ENCODE peak calls at places on chromosomes 6 and 20, in six cellular contexts. One of them, this sample, is unnamed.

GRCh38 chr6:156280131-156280530 is 497.0 kb upstream of the ARID1B start:
- DNase-seq in psoas muscle: no peak
- DNase-seq in HCT116: no peak
- DNase-seq in foreskin fibroblast: no peak
- DNase-seq in endodermal cell: no peak
- DNase-seq in fibroblast of lung: no peak
- DNase-seq in this sample: no peak

GRCh38 chr6:103273048-103273447 is 1586.7 kb downstream of the HACE1 start:
- DNase-seq in psoas muscle: no peak
- DNase-seq in endodermal cell: no peak
- DNase-seq in fibroblast of lung: no peak
- DNase-seq in foreskin fibroblast: no peak
- DNase-seq in HCT116: peak; percentile 56
- DNase-seq in this sample: peak; percentile 0

GRCh38 chr6:63527658-63528514 is 44.4 kb upstream of the LOC128125822 start:
- DNase-seq in endodermal cell: no peak
- DNase-seq in foreskin fibroblast: peak; percentile 56
- DNase-seq in psoas muscle: peak; percentile 25
- DNase-seq in fibroblast of lung: peak; percentile 98
- DNase-seq in HCT116: peak; percentile 94
- DNase-seq in this sample: peak; percentile 98

GRCh38 chr20:41480054-41480770 is 113.6 kb upstream of the EMILIN3 start:
- DNase-seq in psoas muscle: no peak
- DNase-seq in foreskin fibroblast: no peak
- DNase-seq in fibroblast of lung: no peak
- DNase-seq in endodermal cell: no peak
- DNase-seq in HCT116: no peak
- DNase-seq in this sample: peak; percentile 27

GRCh38 chr6:135185483-135185882 is 4.4 kb downstream of the MYB start:
- DNase-seq in fibroblast of lung: no peak
- DNase-seq in psoas muscle: no peak
- DNase-seq in endodermal cell: no peak
- DNase-seq in foreskin fibroblast: no peak
- DNase-seq in HCT116: no peak
- DNase-seq in this sample: no peak

GRCh38 chr6:50707652-50708325 is 5.5 kb upstream of the TFAP2D start:
- DNase-seq in foreskin fibroblast: no peak
- DNase-seq in HCT116: no peak
- DNase-seq in endodermal cell: peak; percentile 81
- DNase-seq in fibroblast of lung: no peak
- DNase-seq in psoas muscle: no peak
- DNase-seq in this sample: peak; percentile 5

GRCh38 chr6:25898289-25898977 is 24.4 kb upstream of the SLC17A3 start:
- DNase-seq in foreskin fibroblast: no peak
- DNase-seq in HCT116: no peak
- DNase-seq in fibroblast of lung: no peak
- DNase-seq in psoas muscle: no peak
- DNase-seq in endodermal cell: peak; percentile 71
- DNase-seq in this sample: no peak

GRCh38 chr6:30481213-30481964 is 7.9 kb upstream of the HLA-E start:
- DNase-seq in HCT116: no peak
- DNase-seq in fibroblast of lung: no peak
- DNase-seq in foreskin fibroblast: no peak
- DNase-seq in psoas muscle: no peak
- DNase-seq in endodermal cell: peak; percentile 72
- DNase-seq in this sample: no peak

GRCh38 chr20:5821627-5822215 is 71.5 kb downstream of the SHLD1 start:
- DNase-seq in HCT116: no peak
- DNase-seq in foreskin fibroblast: peak; percentile 5
- DNase-seq in endodermal cell: no peak
- DNase-seq in fibroblast of lung: no peak
- DNase-seq in psoas muscle: no peak
- DNase-seq in this sample: no peak

GRCh38 chr6:21856096-21856825 is 262.7 kb downstream of the SOX4 start:
- DNase-seq in psoas muscle: no peak
- DNase-seq in endodermal cell: no peak
- DNase-seq in fibroblast of lung: peak; percentile 96
- DNase-seq in foreskin fibroblast: peak; percentile 73
- DNase-seq in HCT116: no peak
- DNase-seq in this sample: peak; percentile 94

GRCh38 chr20:33915726-33916331 is 77.9 kb upstream of the RALY start:
- DNase-seq in foreskin fibroblast: peak; percentile 18
- DNase-seq in endodermal cell: peak; percentile 77
- DNase-seq in psoas muscle: peak; percentile 50
- DNase-seq in HCT116: peak; percentile 15
- DNase-seq in fibroblast of lung: no peak
- DNase-seq in this sample: peak; percentile 27

GRCh38 chr20:17928211-17928611 is 40.4 kb downstream of the SNX5 start:
- DNase-seq in endodermal cell: no peak
- DNase-seq in HCT116: no peak
- DNase-seq in fibroblast of lung: no peak
- DNase-seq in foreskin fibroblast: no peak
- DNase-seq in psoas muscle: peak; percentile 73
- DNase-seq in this sample: no peak

GRCh38 chr6:168884050-168884645 is 369.5 kb downstream of the THBS2 start:
- DNase-seq in foreskin fibroblast: no peak
- DNase-seq in HCT116: no peak
- DNase-seq in fibroblast of lung: no peak
- DNase-seq in endodermal cell: no peak
- DNase-seq in psoas muscle: no peak
- DNase-seq in this sample: no peak

GRCh38 chr6:15557174-15557573 is 105.7 kb downstream of the DTNBP1 start:
- DNase-seq in HCT116: no peak
- DNase-seq in psoas muscle: no peak
- DNase-seq in endodermal cell: no peak
- DNase-seq in foreskin fibroblast: no peak
- DNase-seq in fibroblast of lung: no peak
- DNase-seq in this sample: no peak

DNA sequence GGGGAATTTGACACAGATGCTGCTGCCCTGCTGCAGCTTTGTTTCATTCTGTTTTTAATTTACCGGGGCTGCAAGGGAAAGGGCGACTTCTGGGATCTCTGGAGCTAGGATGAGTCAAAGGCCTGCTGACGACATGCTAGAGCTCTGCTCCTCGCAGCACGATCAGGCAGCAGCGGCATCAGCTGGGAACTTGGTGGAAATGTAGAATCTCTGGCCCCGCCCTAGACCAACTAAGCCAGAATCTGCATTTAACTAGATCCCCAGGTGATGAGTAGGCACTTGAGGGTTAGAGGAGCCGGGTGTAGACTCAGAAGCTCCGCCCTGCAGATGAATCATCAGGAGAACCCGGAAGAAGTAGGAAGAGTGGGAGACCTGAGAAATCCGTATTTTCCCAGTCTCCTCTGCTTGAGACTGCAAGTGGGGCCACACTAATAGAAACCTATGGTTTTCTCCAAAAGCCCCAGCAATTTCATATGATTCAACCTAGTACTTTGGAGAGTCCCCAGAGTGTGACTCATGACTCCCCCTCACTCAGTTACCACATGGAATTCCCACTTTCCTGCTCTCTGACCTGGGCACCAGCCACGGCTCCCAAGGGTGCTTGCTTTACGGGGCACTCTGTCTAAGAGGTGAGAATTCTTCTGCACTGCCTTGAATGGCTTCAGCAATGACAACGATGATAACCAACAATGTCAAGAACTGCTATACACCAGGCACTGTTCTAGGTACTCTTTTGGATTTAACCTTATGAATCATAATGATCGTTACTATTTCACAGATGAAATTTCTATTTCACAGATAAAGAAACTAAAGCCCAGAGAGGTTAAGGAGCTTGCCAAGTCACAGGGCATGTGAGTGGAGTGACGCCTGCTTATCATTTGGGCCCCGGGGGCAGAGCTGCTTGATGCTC is 18.1 kb downstream of the TUBB2B start:
- DNase-seq in endodermal cell: peak; percentile 95
- DNase-seq in foreskin fibroblast: peak; percentile 99
- DNase-seq in psoas muscle: peak; percentile 65
- DNase-seq in HCT116: peak; percentile 96
- DNase-seq in fibroblast of lung: peak; percentile 99
- DNase-seq in this sample: peak; percentile 93
- TF ChIP-seq CTCF in endodermal cell: no peak
- TF ChIP-seq CTCF in foreskin fibroblast: peak; percentile 27
- TF ChIP-seq CTCF in psoas muscle: no peak
- TF ChIP-seq CTCF in HCT116: peak; percentile 20
- TF ChIP-seq CTCF in fibroblast of lung: peak; percentile 18
- TF ChIP-seq CTCF in this sample: peak; percentile 22

DNA sequence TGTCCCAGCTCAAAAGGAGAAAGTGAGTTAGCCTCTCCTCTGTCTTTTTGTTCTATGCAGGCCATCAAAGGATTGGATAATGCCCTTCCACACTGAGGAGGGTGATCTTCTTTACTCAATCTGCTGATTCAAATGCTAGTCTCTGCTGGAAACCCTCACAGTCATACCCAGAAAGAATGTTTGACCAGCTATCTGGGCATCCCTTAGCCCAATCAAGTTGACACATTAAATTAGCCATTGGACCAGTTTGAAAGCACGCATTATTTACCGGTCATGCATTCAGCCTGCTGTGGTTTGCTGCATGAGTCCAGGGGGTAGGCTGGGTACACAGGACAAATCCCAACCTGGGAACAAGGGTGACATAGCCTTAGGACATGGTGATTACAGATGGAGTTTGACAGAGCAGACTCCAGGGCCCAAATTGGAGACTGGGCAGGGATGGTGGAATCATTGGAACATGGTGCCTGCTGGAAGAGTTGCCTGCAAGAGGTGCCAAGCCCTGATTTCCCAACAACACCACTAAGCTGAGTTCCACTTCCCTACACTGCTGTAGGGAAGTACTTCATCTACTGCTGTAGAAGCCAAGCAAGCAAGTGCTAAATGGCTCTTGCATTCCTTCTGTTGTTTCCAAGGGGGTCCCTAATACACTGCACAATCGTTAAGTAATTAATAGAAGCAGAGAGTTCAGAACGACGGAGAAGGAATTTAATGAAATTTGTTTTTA is 87.7 kb downstream of the RNF182 start:
- DNase-seq in endodermal cell: peak; percentile 5
- DNase-seq in fibroblast of lung: no peak
- DNase-seq in HCT116: no peak
- DNase-seq in foreskin fibroblast: no peak
- DNase-seq in psoas muscle: no peak
- DNase-seq in this sample: no peak
- H3K4me3 ChIP-seq in endodermal cell: no peak overlapping the region
- H3K4me3 ChIP-seq in fibroblast of lung: no peak overlapping the region
- H3K4me3 ChIP-seq in HCT116: no peak overlapping the region
- H3K4me3 ChIP-seq in foreskin fibroblast: no peak overlapping the region
- H3K4me3 ChIP-seq in psoas muscle: no peak overlapping the region
- H3K4me3 ChIP-seq in this sample: no peak overlapping the region

GRCh38 chr6:56370127-56370540 is 122.8 kb upstream of the COL21A1 start:
- DNase-seq in foreskin fibroblast: peak; percentile 88
- DNase-seq in HCT116: peak; percentile 76
- DNase-seq in fibroblast of lung: peak; percentile 62
- DNase-seq in psoas muscle: peak; percentile 39
- DNase-seq in endodermal cell: peak; percentile 86
- DNase-seq in this sample: peak; percentile 62
- TF ChIP-seq CTCF in foreskin fibroblast: peak; percentile 74
- TF ChIP-seq CTCF in HCT116: peak; percentile 70
- TF ChIP-seq CTCF in fibroblast of lung: no peak
- TF ChIP-seq CTCF in psoas muscle: peak; percentile 59
- TF ChIP-seq CTCF in endodermal cell: peak; percentile 75
- TF ChIP-seq CTCF in this sample: peak; percentile 54

GRCh38 chr6:100999034-100999597 is 118.0 kb upstream of the ASCC3 start:
- DNase-seq in fibroblast of lung: no peak
- DNase-seq in endodermal cell: no peak
- DNase-seq in psoas muscle: no peak
- DNase-seq in HCT116: no peak
- DNase-seq in foreskin fibroblast: no peak
- DNase-seq in this sample: no peak
- H3K4me3 ChIP-seq in fibroblast of lung: no peak overlapping the region
- H3K4me3 ChIP-seq in endodermal cell: no peak overlapping the region
- H3K4me3 ChIP-seq in psoas muscle: no peak overlapping the region
- H3K4me3 ChIP-seq in HCT116: no peak overlapping the region
- H3K4me3 ChIP-seq in foreskin fibroblast: no peak overlapping the region
- H3K4me3 ChIP-seq in this sample: no peak overlapping the region

DNA sequence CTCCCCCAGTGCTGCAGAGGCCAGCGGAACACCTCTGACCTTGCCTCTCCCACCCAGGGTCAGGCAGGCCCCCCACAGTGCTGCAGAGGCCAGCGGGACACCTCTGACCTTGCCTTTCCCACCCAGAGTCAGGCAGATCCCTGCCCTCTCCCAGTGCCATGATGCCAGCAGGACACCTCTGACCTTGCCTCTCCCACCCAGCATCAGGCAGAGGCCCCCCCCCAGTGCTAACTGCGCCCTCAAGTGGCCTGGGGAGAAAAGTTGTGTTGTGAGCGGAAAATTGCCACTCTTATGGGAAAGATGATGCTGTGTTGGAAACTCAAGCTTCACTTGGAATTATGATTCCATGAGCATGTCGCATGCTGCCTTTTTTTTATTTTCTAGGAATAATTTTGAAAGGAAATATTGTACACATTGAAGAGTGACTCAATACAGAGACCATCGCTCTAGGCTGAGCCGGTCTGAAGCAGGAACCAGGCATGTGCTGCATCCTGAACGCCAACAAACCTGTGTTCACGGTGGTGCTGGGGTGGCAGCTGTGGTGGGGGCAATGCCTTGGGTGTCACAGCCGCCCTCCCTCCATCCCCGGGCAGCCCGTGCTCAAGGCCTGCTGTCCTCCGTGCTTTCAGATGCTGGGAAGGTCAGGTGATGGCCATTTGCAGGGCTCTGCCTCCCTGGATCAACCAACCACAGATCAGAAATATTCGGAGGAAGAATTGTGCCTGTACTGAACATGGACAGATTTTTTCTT is 98.6 kb downstream of the CDH4 start:
- DNase-seq in fibroblast of lung: no peak
- DNase-seq in endodermal cell: peak; percentile 64
- DNase-seq in HCT116: no peak
- DNase-seq in foreskin fibroblast: no peak
- DNase-seq in psoas muscle: no peak
- DNase-seq in this sample: no peak
- TF ChIP-seq CTCF in fibroblast of lung: no peak
- TF ChIP-seq CTCF in endodermal cell: peak; percentile 58
- TF ChIP-seq CTCF in HCT116: no peak
- TF ChIP-seq CTCF in foreskin fibroblast: no peak
- TF ChIP-seq CTCF in psoas muscle: no peak
- TF ChIP-seq CTCF in this sample: no peak

DNA sequence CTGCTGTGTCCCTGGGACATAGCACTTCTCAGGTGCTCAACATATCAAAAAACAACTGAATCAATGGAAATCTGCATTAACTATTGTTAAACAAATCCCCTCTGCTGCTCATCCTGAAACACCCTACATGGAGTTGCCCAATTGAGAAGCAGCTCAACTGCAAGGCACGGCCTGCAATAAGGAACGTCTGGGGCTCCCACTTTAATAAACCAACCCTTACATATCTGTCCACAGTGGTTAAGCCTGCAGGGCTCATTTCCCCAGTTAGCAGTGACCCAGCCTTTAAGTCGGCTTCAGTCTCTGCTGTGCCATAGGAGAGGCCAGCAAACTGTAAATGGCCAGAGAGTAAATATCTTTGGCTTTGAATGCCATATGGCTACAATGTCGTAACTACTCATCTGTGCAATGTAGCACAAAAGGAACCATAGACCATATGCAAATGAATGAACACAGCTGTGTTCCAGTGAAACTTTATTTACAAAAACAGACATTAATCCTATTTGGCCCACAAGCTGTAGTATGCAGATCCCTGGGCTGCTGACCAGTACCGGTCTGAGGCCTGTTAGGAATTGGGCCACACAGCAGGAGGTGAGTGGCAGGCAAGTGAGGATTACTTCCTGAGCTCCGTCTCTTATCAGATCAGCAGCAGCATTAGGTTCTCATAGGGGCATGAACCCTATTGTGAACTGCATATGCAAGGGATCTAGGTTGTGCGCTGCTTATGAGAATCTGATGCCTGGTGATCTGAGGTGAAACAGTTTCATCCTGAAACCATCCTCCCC is 522.8 kb upstream of the CDH4 start:
- DNase-seq in psoas muscle: no peak
- DNase-seq in HCT116: no peak
- DNase-seq in endodermal cell: peak; percentile 65
- DNase-seq in foreskin fibroblast: no peak
- DNase-seq in fibroblast of lung: no peak
- DNase-seq in this sample: no peak
- H3K4me3 ChIP-seq in psoas muscle: no peak overlapping the region
- H3K4me3 ChIP-seq in HCT116: no peak overlapping the region
- H3K4me3 ChIP-seq in endodermal cell: no peak overlapping the region
- H3K4me3 ChIP-seq in foreskin fibroblast: no peak overlapping the region
- H3K4me3 ChIP-seq in fibroblast of lung: no peak overlapping the region
- H3K4me3 ChIP-seq in this sample: no peak overlapping the region